ENCODE peak calls at places on chromosomes 13 and 19, in eight cellular contexts. Q is pancreas; V is brain microvascular endothelial cell; C is stimulated activated CD8-positive, alpha-beta memory T cell treated with anti-CD3 and anti-CD28 coated beads, Interleukin-4, amount 100 ng/mL, for 4 hours; Y is EL; A is COLO829; S is cardiac muscle cell; D is body of pancreas. P is an unnamed sample.

GRCh38 chr19:32041681-32042292 is 303.6 kb upstream of the ZNF507 start:
- DNase-seq in Q (peak), V (peak), C (no peak), Y (no peak), A (peak), S (peak), D (peak), P (peak)

GRCh38 chr13:48818495-48818961 is 157.2 kb upstream of the FNDC3A start:
- DNase-seq in Q (no peak), V (peak), C (no peak), Y (peak), A (peak), S (peak), D (no peak), P (peak)

GRCh38 chr13:89267734-89268133 is 1596.6 kb downstream of the SLITRK5 start:
- DNase-seq in Q (no peak), V (no peak), C (no peak), Y (no peak), A (no peak), S (no peak), D (no peak), P (peak)

GRCh38 chr13:44274838-44275237 is 98.8 kb upstream of the SERP2 start:
- DNase-seq in Q (no peak), V (no peak), C (no peak), Y (no peak), A (no peak), S (no peak), D (no peak), P (no peak)

GRCh38 chr19:35345671-35346111 is 2.0 kb upstream of the FFAR1 start:
- DNase-seq in Q (no peak), V (no peak), C (no peak), Y (no peak), A (no peak), S (no peak), D (peak), P (no peak)

GRCh38 chr13:30932481-30933333 is at the start of gene TEX26:
- DNase-seq in Q (no peak), V (peak), C (no peak), Y (no peak), A (no peak), S (peak), D (no peak), P (no peak)

GRCh38 chr13:60261432-60262351 is 98.0 kb upstream of the DIAPH3 start:
- DNase-seq in Q (peak), V (no peak), C (no peak), Y (no peak), A (no peak), S (no peak), D (peak), P (no peak)

GRCh38 chr13:93778548-93778947 is 551.9 kb downstream of the GPC6 start:
- DNase-seq in Q (no peak), V (no peak), C (no peak), Y (no peak), A (no peak), S (no peak), D (no peak), P (no peak)

GRCh38 chr13:84980571-84980970 is 818.6 kb downstream of the SLITRK6 start:
- DNase-seq in Q (no peak), V (no peak), C (no peak), Y (no peak), A (no peak), S (no peak), D (no peak), P (no peak)

GRCh38 chr13:108964601-108965000 is 335.2 kb downstream of the MYO16 start:
- DNase-seq in Q (no peak), V (no peak), C (no peak), Y (no peak), A (no peak), S (no peak), D (no peak), P (no peak)

GRCh38 chr13:114211446-114211845 is 23.3 kb upstream of the CDC16 start:
- DNase-seq in Q (no peak), V (no peak), C (no peak), Y (no peak), A (no peak), S (no peak), D (no peak), P (no peak)

GRCh38 chr19:7386308-7386707 is 37.6 kb downstream of the ARHGEF18 start:
- DNase-seq in Q (no peak), V (no peak), C (no peak), Y (no peak), A (no peak), S (no peak), D (no peak), P (no peak)

GRCh38 chr19:32814046-32814445 is 55.5 kb downstream of the SLC7A9 start:
- DNase-seq in Q (no peak), V (no peak), C (no peak), Y (no peak), A (no peak), S (no peak), D (no peak), P (no peak)

GRCh38 chr13:35712907-35713685 is 236.6 kb upstream of the MAB21L1 start:
- DNase-seq in Q (no peak), V (peak), C (no peak), Y (peak), A (no peak), S (peak), D (no peak), P (no peak)

GRCh38 chr13:97395437-97396136 is 38.4 kb upstream of the RAP2A start:
- DNase-seq in Q (no peak), V (peak), C (no peak), Y (peak), A (no peak), S (peak), D (no peak), P (no peak)

GRCh38 chr13:97127842-97128241 is 94.3 kb upstream of the MBNL2 start:
- DNase-seq in Q (no peak), V (no peak), C (no peak), Y (no peak), A (no peak), S (no peak), D (no peak), P (no peak)

GRCh38 chr13:91647361-91647970 is 249.0 kb downstream of the GPC5 start:
- DNase-seq in Q (no peak), V (no peak), C (no peak), Y (no peak), A (peak), S (peak), D (peak), P (peak)

GRCh38 chr13:41017744-41018582 is 1.2 kb downstream of the ELF1 start:
- DNase-seq in Q (no peak), V (no peak), C (no peak), Y (no peak), A (no peak), S (no peak), D (no peak), P (no peak)

GRCh38 chr13:21997726-21998125 is 326.9 kb downstream of the FGF9 start:
- DNase-seq in Q (no peak), V (no peak), C (no peak), Y (no peak), A (no peak), S (no peak), D (no peak), P (no peak)

GRCh38 chr19:54160182-54160811 is 776 bp upstream of the LENG1 start:
- DNase-seq in Q (no peak), V (no peak), C (no peak), Y (peak), A (no peak), S (peak), D (no peak), P (no peak)

GRCh38 chr13:34654682-34655081 is 287.4 kb upstream of the NBEA start:
- DNase-seq in Q (no peak), V (no peak), C (no peak), Y (no peak), A (no peak), S (peak), D (no peak), P (no peak)

GRCh38 chr13:45015300-45015699 is 26.0 kb downstream of the GPALPP1 start:
- DNase-seq in Q (no peak), V (no peak), C (no peak), Y (peak), A (no peak), S (no peak), D (no peak), P (no peak)

GRCh38 chr13:97749174-97749573 is 204.3 kb upstream of the IPO5 start:
- DNase-seq in Q (no peak), V (no peak), C (no peak), Y (peak), A (no peak), S (peak), D (no peak), P (no peak)

GRCh38 chr19:8085606-8086464 is 33.3 kb downstream of the CCL25 start:
- DNase-seq in Q (no peak), V (no peak), C (no peak), Y (no peak), A (peak), S (no peak), D (no peak), P (no peak)

GRCh38 chr19:310141-310651 is 19.0 kb upstream of the PLPP2 start:
- DNase-seq in Q (no peak), V (no peak), C (no peak), Y (no peak), A (no peak), S (no peak), D (no peak), P (peak)

GRCh38 chr13:41144576-41144975 is 12.0 kb upstream of the KBTBD6 start:
- DNase-seq in Q (no peak), V (no peak), C (no peak), Y (no peak), A (no peak), S (peak), D (no peak), P (no peak)